ENCODE peak calls at places on chromosomes 5 and 9, in seven cellular contexts. I is occipital lobe; R is activated B cell treated with CpG ODN at 0.5 μM for 24 hours; P is aorta; X is effector memory CD8-positive, alpha-beta T cell; G is fibroblast of the aortic adventitia; U is mesendoderm. K is an unnamed sample.

GRCh38 chr5:180818275-180818674 is 15.7 kb upstream of the MGAT1 start:
- DNase-seq in I (no peak), G (no peak), R (no peak), X (no peak), U (no peak), P (no peak), K (no peak)

GRCh38 chr9:137426018-137426681 is 3.0 kb downstream of the NOXA1 start:
- DNase-seq in X (no peak), I (no peak), P (peak; percentile 44), R (no peak), U (no peak), G (no peak), K (no peak)

GRCh38 chr5:23208959-23209431 is 298.4 kb upstream of the PRDM9 start:
- DNase-seq in P (no peak), X (no peak), U (peak; percentile 89), R (no peak), G (no peak), I (no peak), K (no peak)

GRCh38 chr9:128406848-128407391 is 13.7 kb upstream of the CERCAM start:
- DNase-seq in X (no peak), R (no peak), G (peak; percentile 22), P (no peak), I (no peak), U (no peak), K (no peak)

GRCh38 chr5:66969963-66970362 is 226.6 kb downstream of the CD180 start:
- DNase-seq in P (no peak), G (no peak), U (no peak), X (no peak), R (no peak), I (no peak), K (no peak)

GRCh38 chr9:32136700-32137339 is 247.6 kb upstream of the ACO1 start:
- DNase-seq in I (no peak), G (no peak), U (peak; percentile 77), P (no peak), X (no peak), R (no peak), K (no peak)

GRCh38 chr5:112472614-112473013 is 53.5 kb upstream of the EPB41L4A start:
- DNase-seq in G (no peak), X (no peak), P (no peak), R (no peak), I (no peak), U (no peak), K (no peak)

GRCh38 chr9:89359636-89360315 is 41.5 kb downstream of the SECISBP2 start:
- DNase-seq in G (peak; percentile 27), P (no peak), U (no peak), X (no peak), R (no peak), I (no peak), K (peak; percentile 40)

GRCh38 chr5:180291234-180291940 is 496 bp downstream of the MAPK9 start:
- DNase-seq in P (no peak), I (no peak), U (peak; percentile 42), G (no peak), R (no peak), X (no peak), K (no peak)

GRCh38 chr5:73030995-73031394 is 75.2 kb downstream of the FCHO2 start:
- DNase-seq in P (no peak), X (no peak), I (no peak), G (peak; percentile 89), U (peak; percentile 93), R (no peak), K (peak; percentile 91)

GRCh38 chr5:55601209-55601618 is 66.5 kb upstream of the PLPP1 start:
- DNase-seq in P (peak; percentile 86), G (peak; percentile 96), R (no peak), X (no peak), U (peak; percentile 12), I (peak; percentile 64), K (peak; percentile 91)

GRCh38 chr5:80516826-80517225 is 28.9 kb downstream of the FAM151B start:
- DNase-seq in I (no peak), P (no peak), U (no peak), R (no peak), X (no peak), G (peak; percentile 70), K (peak; percentile 46)

GRCh38 chr5:156155638-156156037 is 171.3 kb upstream of the SGCD start:
- DNase-seq in U (no peak), I (no peak), G (no peak), R (no peak), X (no peak), P (no peak), K (no peak)

GRCh38 chr9:78821126-78821822 is 524.3 kb downstream of the PSAT1 start:
- DNase-seq in I (no peak), G (peak; percentile 27), R (no peak), U (peak; percentile 62), X (no peak), P (no peak), K (peak; percentile 30)

GRCh38 chr9:121989010-121989409 is 104.1 kb downstream of the TTLL11 start:
- DNase-seq in R (no peak), G (no peak), P (no peak), U (peak; percentile 85), X (no peak), I (no peak), K (no peak)

GRCh38 chr5:137667341-137667740 is 68.5 kb downstream of the KLHL3 start:
- DNase-seq in U (no peak), X (no peak), P (no peak), I (no peak), R (no peak), G (peak; percentile 2), K (no peak)

GRCh38 chr9:114091711-114092110 is 7.4 kb downstream of the KIF12 start:
- DNase-seq in R (no peak), X (no peak), U (no peak), I (no peak), G (no peak), P (no peak), K (no peak)

GRCh38 chr9:133107245-133107722 is 13.8 kb downstream of the RALGDS start:
- DNase-seq in I (no peak), X (no peak), P (peak; percentile 38), R (no peak), U (no peak), G (no peak), K (no peak)

GRCh38 chr9:107810493-107810931 is 320.9 kb upstream of the KLF4 start:
- DNase-seq in X (no peak), R (no peak), I (no peak), P (no peak), G (no peak), U (no peak), K (peak; percentile 28)